ENCODE peak calls at places on chromosomes 12 and 14, in six cellular contexts. B is NCI-H1092 treated with DMSO at 0.1 percent for 48 hours, A is AG09309, W is choroid plexus epithelial cell, T is fibroblast of the conjunctiva, R is AG08395. Q is an unnamed sample.

GRCh38 chr14:44979740-44980346 is 17.9 kb downstream of the TOGARAM1 start:
- DNase-seq in B (peak), A (no peak), W (peak), T (no peak), R (no peak), Q (no peak)

GRCh38 chr12:77685112-77685511 is 145.6 kb upstream of the NAV3 start:
- DNase-seq in B (peak), A (peak), W (peak), T (peak), R (peak), Q (peak)

GRCh38 chr12:26492406-26492805 is 297.0 kb downstream of the SSPN start:
- DNase-seq in B (no peak), A (no peak), W (no peak), T (no peak), R (no peak), Q (no peak)

GRCh38 chr14:68796418-68797101 is 3.7 kb upstream of the ZFP36L1 start:
- DNase-seq in B (no peak), A (no peak), W (no peak), T (no peak), R (no peak), Q (no peak)

GRCh38 chr14:104520620-104521410 is 58.7 kb upstream of the C14orf180 start:
- DNase-seq in B (no peak), A (no peak), W (no peak), T (no peak), R (no peak), Q (no peak)

GRCh38 chr12:47156167-47156736 is 76.5 kb upstream of the AMIGO2 start:
- DNase-seq in B (no peak), A (no peak), W (peak), T (peak), R (no peak), Q (no peak)

GRCh38 chr14:95585971-95586620 is 51.2 kb downstream of the GLRX5 start:
- DNase-seq in B (no peak), A (no peak), W (no peak), T (no peak), R (no peak), Q (no peak)

GRCh38 chr14:100904307-100905019 is 941 bp upstream of the RTL1 start:
- DNase-seq in B (no peak), A (no peak), W (no peak), T (no peak), R (no peak), Q (no peak)

GRCh38 chr14:51398898-51399297 is 158.9 kb downstream of the TMX1 start:
- DNase-seq in B (no peak), A (peak), W (peak), T (peak), R (peak), Q (no peak)

GRCh38 chr12:2759733-2760132 is 35.0 kb upstream of the FKBP4 start:
- DNase-seq in B (no peak), A (no peak), W (no peak), T (no peak), R (no peak), Q (no peak)

GRCh38 chr12:108826115-108826806 is 31.1 kb downstream of the SSH1 start:
- DNase-seq in B (no peak), A (peak), W (peak), T (peak), R (peak), Q (peak)

GRCh38 chr14:52315355-52315718 is 1.2 kb downstream of the PTGER2 start:
- DNase-seq in B (no peak), A (no peak), W (peak), T (no peak), R (no peak), Q (no peak)

GRCh38 chr14:102873131-102873530 is 49.3 kb upstream of the AMN start:
- DNase-seq in B (no peak), A (no peak), W (no peak), T (no peak), R (no peak), Q (no peak)

GRCh38 chr12:32399045-32399372 is 349 bp upstream of the FGD4 start:
- DNase-seq in B (no peak), A (no peak), W (no peak), T (no peak), R (no peak), Q (no peak)